ENCODE peak calls at places on chromosomes 7 and 10, in eight cellular contexts. J is body of pancreas, M is GM20000, B is Calu3, U is right lobe of liver, O is GM13976, L is WTC11, V is lung. W is an unnamed sample.

GRCh38 chr7:157255201-157255606 is 81.6 kb upstream of the DNAJB6 start:
- DNase-seq in J (no peak), M (no peak), B (no peak), U (no peak), O (no peak), L (no peak), V (no peak), W (no peak)

GRCh38 chr10:49323171-49323895 is 24.4 kb downstream of the C10orf71 start:
- DNase-seq in J (no peak), M (no peak), B (no peak), U (no peak), O (no peak), L (no peak), V (no peak), W (no peak)

GRCh38 chr10:113071446-113071845 is 121.4 kb downstream of the TCF7L2 start:
- DNase-seq in J (peak), M (no peak), B (no peak), U (peak), O (no peak), L (no peak), V (no peak), W (no peak)

GRCh38 chr7:3844545-3845151 is 543.6 kb downstream of the SDK1 start:
- DNase-seq in J (no peak), M (no peak), B (no peak), U (no peak), O (no peak), L (no peak), V (no peak), W (no peak)

GRCh38 chr10:71293446-71294090 is 25.5 kb upstream of the SLC29A3 start:
- DNase-seq in J (no peak), M (no peak), B (no peak), U (no peak), O (no peak), L (no peak), V (no peak), W (no peak)

GRCh38 chr7:70573202-70573810 is 558.6 kb upstream of the GALNT17 start:
- DNase-seq in J (no peak), M (no peak), B (no peak), U (no peak), O (no peak), L (no peak), V (no peak), W (no peak)

GRCh38 chr7:125670926-125671572 is 741.4 kb upstream of the POT1 start:
- DNase-seq in J (no peak), M (no peak), B (no peak), U (no peak), O (no peak), L (no peak), V (no peak), W (no peak)

GRCh38 chr7:15921576-15921975 is 235.1 kb upstream of the MEOX2 start:
- DNase-seq in J (no peak), M (no peak), B (no peak), U (no peak), O (no peak), L (no peak), V (no peak), W (no peak)

GRCh38 chr10:8435186-8436055 is 380.9 kb downstream of the GATA3 start:
- DNase-seq in J (no peak), M (no peak), B (no peak), U (no peak), O (no peak), L (no peak), V (no peak), W (no peak)

GRCh38 chr10:5387169-5387568 is 17.5 kb downstream of the TUBAL3 start:
- DNase-seq in J (no peak), M (no peak), B (no peak), U (no peak), O (no peak), L (no peak), V (no peak), W (no peak)

GRCh38 chr7:66627151-66627681 is 1.5 kb upstream of the KCTD7 start:
- DNase-seq in J (peak), M (peak), B (no peak), U (no peak), O (peak), L (no peak), V (no peak), W (no peak)

GRCh38 chr10:123404357-123404756 is 250.2 kb downstream of the BUB3 start:
- DNase-seq in J (no peak), M (no peak), B (no peak), U (no peak), O (no peak), L (no peak), V (no peak), W (no peak)

GRCh38 chr10:123402021-123402420 is 247.8 kb downstream of the BUB3 start:
- DNase-seq in J (no peak), M (no peak), B (no peak), U (no peak), O (no peak), L (no peak), V (no peak), W (no peak)

GRCh38 chr10:123399276-123399839 is 245.2 kb downstream of the BUB3 start:
- DNase-seq in J (no peak), M (no peak), B (no peak), U (no peak), O (no peak), L (no peak), V (no peak), W (no peak)

GRCh38 chr10:123398756-123399155 is 244.6 kb downstream of the BUB3 start:
- DNase-seq in J (no peak), M (no peak), B (no peak), U (no peak), O (no peak), L (no peak), V (no peak), W (no peak)

GRCh38 chr10:123402656-123403055 is 248.5 kb downstream of the BUB3 start:
- DNase-seq in J (no peak), M (peak), B (no peak), U (no peak), O (peak), L (no peak), V (no peak), W (no peak)
- TF ChIP-seq CTCF in J (no peak), M (no peak), B (no peak), U (no peak), O (no peak), L (no peak), V (no peak), W (no peak)

DNA sequence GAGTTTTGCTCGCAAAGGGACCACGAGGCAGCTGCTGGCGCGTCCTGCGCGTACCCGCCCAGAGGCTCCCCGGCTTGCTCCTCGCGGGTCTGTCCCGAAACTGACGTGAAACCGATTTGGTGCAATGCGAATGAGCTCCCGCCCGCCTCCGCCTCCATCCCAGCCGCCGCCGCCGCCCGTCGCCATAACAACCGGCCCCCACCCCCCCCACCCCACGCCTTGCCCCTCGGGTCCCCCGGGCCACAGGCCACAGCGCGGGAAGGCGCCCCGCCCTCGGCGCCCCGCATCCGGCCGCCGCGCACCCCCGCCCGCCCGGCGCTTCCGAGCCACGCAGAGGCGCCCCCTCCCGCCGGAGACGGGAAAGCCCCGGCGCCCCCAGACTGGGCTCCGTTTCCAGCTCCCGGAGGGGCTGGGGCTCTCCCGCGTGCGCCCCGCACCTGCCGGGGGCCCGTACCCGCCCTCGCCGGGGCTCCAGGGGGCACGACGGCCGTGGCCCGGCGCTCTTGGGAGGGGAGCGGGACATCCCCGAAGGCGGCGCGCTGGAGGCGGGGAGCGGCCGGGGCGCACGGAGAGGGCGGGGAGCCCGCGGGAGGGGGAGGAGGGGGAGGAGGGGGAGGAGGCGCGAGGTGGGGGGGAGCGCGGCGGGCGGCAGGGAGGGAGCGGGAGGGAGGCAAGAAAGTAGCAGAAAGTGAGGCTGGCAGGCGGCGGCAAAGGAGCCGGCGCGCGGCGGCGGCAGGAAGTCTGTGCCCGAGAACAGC is at the start of gene CAMK1D:
- DNase-seq in J (peak), M (peak), B (peak), U (peak), O (peak), L (peak), V (peak), W (peak)
- TF ChIP-seq CTCF in J (peak), M (peak), B (no peak), U (peak), O (no peak), L (no peak), V (no peak), W (no peak)

GRCh38 chr10:59234814-59235429 is 58.5 kb downstream of the PHYHIPL start:
- DNase-seq in J (peak), M (no peak), B (peak), U (no peak), O (no peak), L (no peak), V (no peak), W (peak)
- TF ChIP-seq CTCF in J (peak), M (peak), B (peak), U (peak), O (peak), L (peak), V (peak), W (no peak)

GRCh38 chr7:159045839-159046238 is 98.8 kb downstream of the VIPR2 start:
- DNase-seq in J (no peak), M (no peak), B (no peak), U (no peak), O (no peak), L (no peak), V (no peak), W (no peak)
- TF ChIP-seq CTCF in J (no peak), M (no peak), B (no peak), U (no peak), O (no peak), L (no peak), V (no peak), W (no peak)

GRCh38 chr10:86024555-86025001 is 342.0 kb downstream of the GRID1 start:
- DNase-seq in J (no peak), M (no peak), B (no peak), U (no peak), O (no peak), L (no peak), V (no peak), W (no peak)
- TF ChIP-seq CTCF in J (no peak), M (no peak), B (no peak), U (no peak), O (no peak), L (no peak), V (no peak), W (no peak)